ENCODE peak calls at places on chromosomes 4 and X, in eight cellular contexts. L is tibial nerve, E is prostate gland, F is spleen, P is transverse colon, K is uterus, S is heart left ventricle, Z is ovary. C is an unnamed sample.

GRCh38 chr4:1187182-1187581 is 14.8 kb upstream of the SPON2 start:
- DNase-seq in F (no peak), E (no peak), P (peak), K (peak), Z (no peak), L (no peak), S (no peak), C (no peak)

GRCh38 chr4:54228064-54228527 is 997 bp upstream of the PDGFRA start:
- DNase-seq in Z (peak), F (peak), L (peak), P (peak), E (no peak), K (peak), S (peak), C (peak)

GRCh38 chr4:103046416-103047290 is 27.1 kb upstream of the SLC9B1 start:
- DNase-seq in F (no peak), P (peak), S (no peak), K (no peak), L (no peak), E (no peak), Z (no peak), C (no peak)

GRCh38 chr4:32658019-32658418 is 1937.8 kb downstream of the PCDH7 start:
- DNase-seq in P (no peak), S (no peak), Z (no peak), K (no peak), L (no peak), F (no peak), E (no peak), C (no peak)

GRCh38 chr4:37922323-37922722 is 31.4 kb downstream of the TBC1D1 start:
- DNase-seq in F (no peak), S (no peak), E (no peak), L (peak), P (no peak), K (no peak), Z (no peak), C (no peak)

GRCh38 chr4:100582146-100582545 is 64.3 kb upstream of the EMCN start:
- DNase-seq in F (no peak), L (no peak), P (no peak), Z (no peak), K (no peak), S (no peak), E (no peak), C (no peak)

GRCh38 chrX:130658310-130658709 is 244.7 kb downstream of the ENOX2 start:
- DNase-seq in P (no peak), Z (no peak), E (no peak), L (no peak), F (no peak), S (no peak), K (no peak), C (no peak)

GRCh38 chr4:122012735-122013134 is 60.9 kb upstream of the TRPC3 start:
- DNase-seq in L (no peak), Z (no peak), S (no peak), K (no peak), F (no peak), E (no peak), P (no peak), C (no peak)

GRCh38 chrX:115970718-115971117 is 199.8 kb upstream of the AGTR2 start:
- DNase-seq in Z (no peak), K (no peak), L (no peak), F (no peak), P (no peak), S (no peak), E (no peak), C (no peak)

GRCh38 chr4:151195801-151196200 is 81.2 kb upstream of the PRSS48 start:
- DNase-seq in F (no peak), K (no peak), S (no peak), P (no peak), Z (no peak), L (no peak), E (no peak), C (no peak)

GRCh38 chrX:17689971-17690409 is 47.3 kb upstream of the SCML1 start:
- DNase-seq in L (peak), E (peak), P (peak), Z (peak), K (peak), S (peak), F (no peak), C (no peak)

GRCh38 chrX:48025561-48025960 is 18.8 kb downstream of the SPACA5 start:
- DNase-seq in P (peak), S (peak), F (no peak), L (peak), Z (peak), E (peak), K (no peak), C (no peak)

GRCh38 chrX:10259716-10260115 is 102.9 kb downstream of the CLCN4 start:
- DNase-seq in K (no peak), E (no peak), S (no peak), Z (no peak), F (no peak), P (no peak), L (no peak), C (no peak)

GRCh38 chr4:145299380-145300076 is 119.1 kb upstream of the OTUD4 start:
- DNase-seq in L (no peak), S (no peak), P (no peak), Z (no peak), E (no peak), K (no peak), F (no peak), C (no peak)

GRCh38 chr4:147340547-147341225 is 140.2 kb upstream of the EDNRA start:
- DNase-seq in L (no peak), K (no peak), F (no peak), E (no peak), S (no peak), P (no peak), Z (no peak), C (no peak)

GRCh38 chr4:151641167-151641566 is 119.6 kb downstream of the GATB start:
- DNase-seq in P (no peak), K (no peak), S (no peak), F (no peak), Z (no peak), E (no peak), L (no peak), C (no peak)

GRCh38 chr4:1357356-1358248 is 10.6 kb downstream of the UVSSA start:
- DNase-seq in F (no peak), E (no peak), L (no peak), K (no peak), P (no peak), S (no peak), Z (no peak), C (no peak)

GRCh38 chr4:84501197-84501492 is 2.1 kb upstream of the NKX6-1 start:
- DNase-seq in P (no peak), K (no peak), F (no peak), Z (no peak), L (no peak), S (no peak), E (no peak), C (no peak)

GRCh38 chr4:13159041-13159620 is 325.0 kb downstream of the RAB28 start:
- DNase-seq in Z (no peak), E (no peak), L (no peak), S (no peak), F (no peak), K (no peak), P (no peak), C (no peak)

GRCh38 chrX:37646254-37646653 is 39.3 kb upstream of the XK start:
- DNase-seq in F (no peak), Z (no peak), K (no peak), P (no peak), S (no peak), L (no peak), E (no peak), C (no peak)

GRCh38 chr4:113776016-113776415 is 14.5 kb upstream of the CAMK2D start:
- DNase-seq in F (no peak), S (no peak), P (no peak), E (no peak), K (no peak), Z (no peak), L (no peak), C (no peak)

GRCh38 chr4:85741921-85742591 is 267.1 kb downstream of the ARHGAP24 start:
- DNase-seq in P (no peak), Z (no peak), E (no peak), F (no peak), S (peak), K (no peak), L (no peak), C (no peak)

GRCh38 chrX:6226053-6226645 is 2.5 kb downstream of the NLGN4X start:
- DNase-seq in P (no peak), K (no peak), L (no peak), S (no peak), E (no peak), F (peak), Z (peak), C (no peak)

GRCh38 chrX:136646602-136647239 is 1.2 kb upstream of the CD40LG start:
- DNase-seq in S (no peak), L (no peak), E (no peak), K (no peak), Z (no peak), F (no peak), P (no peak), C (no peak)

GRCh38 chrX:9122504-9123245 is 88.7 kb upstream of the FAM9B start:
- DNase-seq in F (no peak), L (peak), P (no peak), E (no peak), Z (no peak), S (no peak), K (no peak), C (no peak)

GRCh38 chr4:152085657-152086056 is 324.9 kb upstream of the GATB start:
- DNase-seq in L (no peak), S (no peak), F (no peak), P (no peak), K (no peak), Z (no peak), E (no peak), C (no peak)

GRCh38 chr4:169282429-169283113 is 11.8 kb upstream of the SH3RF1 start:
- DNase-seq in S (no peak), E (no peak), L (no peak), F (no peak), Z (no peak), P (no peak), K (no peak), C (no peak)

GRCh38 chr4:187172340-187172761 is 448.7 kb upstream of the FAT1 start:
- DNase-seq in K (no peak), E (peak), L (no peak), F (no peak), Z (no peak), S (no peak), P (peak), C (no peak)

GRCh38 chrX:154082396-154083133 is 15.0 kb downstream of the MECP2 start:
- DNase-seq in S (no peak), K (no peak), L (no peak), Z (no peak), P (no peak), F (no peak), E (no peak), C (no peak)

GRCh38 chrX:133984857-133985163 is 584 bp downstream of the GPC3 start:
- DNase-seq in F (peak), S (no peak), P (no peak), K (peak), E (no peak), L (no peak), Z (peak), C (no peak)

GRCh38 chr4:98558770-98559169 is 99.6 kb downstream of the TSPAN5 start:
- DNase-seq in P (no peak), F (no peak), E (no peak), L (no peak), K (no peak), S (no peak), Z (no peak), C (no peak)

GRCh38 chr4:13092702-13093101 is 391.4 kb downstream of the RAB28 start:
- DNase-seq in K (peak), P (no peak), F (no peak), S (peak), E (no peak), L (peak), Z (no peak), C (no peak)

GRCh38 chr4:1403591-1404572 is 2.4 kb downstream of the NKX1-1 start:
- DNase-seq in E (no peak), S (peak), F (peak), P (no peak), K (peak), Z (peak), L (no peak), C (no peak)

GRCh38 chr4:123673971-123674370 is 277.4 kb downstream of the SPRY1 start:
- DNase-seq in K (no peak), E (no peak), F (no peak), L (no peak), P (no peak), S (no peak), Z (no peak), C (no peak)

GRCh38 chrX:43969504-43970501 is 3.4 kb downstream of the NDP start:
- DNase-seq in F (no peak), Z (peak), K (no peak), E (no peak), P (no peak), S (no peak), L (no peak), C (no peak)

GRCh38 chr4:173273956-173274355 is 60.2 kb downstream of the HMGB2 start:
- DNase-seq in S (no peak), P (no peak), L (no peak), F (no peak), Z (no peak), E (no peak), K (no peak), C (no peak)

GRCh38 chr4:11152684-11153083 is 276.0 kb downstream of the HS3ST1 start:
- DNase-seq in S (no peak), E (no peak), F (no peak), Z (no peak), P (no peak), K (no peak), L (no peak), C (no peak)

GRCh38 chr4:66564901-66565648 is 894.8 kb upstream of the EPHA5 start:
- DNase-seq in F (no peak), P (no peak), E (no peak), Z (no peak), L (no peak), K (no peak), S (no peak), C (no peak)

GRCh38 chrX:150982786-150983525 is at the start of gene HMGB3:
- DNase-seq in Z (peak), K (peak), P (peak), F (peak), L (peak), S (peak), E (peak), C (peak)
- TF ChIP-seq POLR2A in Z (no peak), K (peak), P (peak), F (no peak), L (no peak), S (no peak), E (peak), C (no peak)

DNA sequence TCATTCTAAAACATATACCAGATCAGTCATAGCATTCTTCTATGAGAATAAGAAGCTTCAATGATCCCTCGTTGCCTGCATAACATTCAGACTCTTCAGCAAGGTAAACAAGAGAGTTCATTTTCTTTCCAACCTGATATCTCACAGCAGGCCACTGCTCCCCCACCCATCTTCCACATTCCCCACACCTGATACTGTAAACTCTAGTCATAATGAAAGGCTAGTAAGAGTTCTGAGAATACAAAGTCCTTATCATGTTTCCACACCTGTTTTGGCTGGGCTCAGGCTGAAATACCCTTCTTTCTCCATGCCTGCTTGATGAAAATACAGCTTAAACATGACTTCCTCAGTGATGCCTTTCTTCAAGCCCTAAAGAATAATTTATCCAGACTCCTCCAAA is 2.3 kb upstream of the AASDH start:
- DNase-seq in S (no peak), P (no peak), K (no peak), E (no peak), L (no peak), F (no peak), Z (no peak), C (no peak)
- TF ChIP-seq POLR2A in S (no peak), P (no peak), K (no peak), E (no peak), L (no peak), F (no peak), Z (no peak), C (no peak)

GRCh38 chrX:16528620-16529019 is 121.3 kb upstream of the S100G start:
- DNase-seq in E (no peak), S (no peak), P (no peak), F (no peak), L (no peak), Z (no peak), K (no peak), C (no peak)

GRCh38 chrX:16526003-16526402 is 124.0 kb upstream of the S100G start:
- DNase-seq in L (no peak), K (no peak), P (no peak), Z (no peak), E (no peak), S (no peak), F (no peak), C (no peak)

GRCh38 chrX:16524327-16524726 is 125.6 kb upstream of the S100G start:
- DNase-seq in Z (no peak), K (no peak), L (no peak), F (no peak), P (no peak), S (no peak), E (no peak), C (no peak)
- TF ChIP-seq POLR2A in Z (no peak), K (no peak), L (no peak), F (no peak), P (no peak), S (no peak), E (no peak), C (no peak)

GRCh38 chr4:185211641-185212040 is 2.2 kb downstream of the SNX25 start:
- DNase-seq in E (no peak), S (no peak), F (no peak), Z (no peak), P (no peak), K (no peak), L (no peak), C (no peak)

GRCh38 chr4:185212566-185212965 is 3.2 kb downstream of the SNX25 start:
- DNase-seq in F (no peak), E (no peak), L (no peak), S (no peak), P (no peak), K (no peak), Z (no peak), C (no peak)

GRCh38 chr4:185215261-185215660 is 5.9 kb downstream of the SNX25 start:
- DNase-seq in F (no peak), E (no peak), K (no peak), P (no peak), S (no peak), Z (no peak), L (no peak), C (no peak)

GRCh38 chr4:185213829-185214228 is 4.4 kb downstream of the SNX25 start:
- DNase-seq in F (no peak), K (no peak), L (no peak), E (no peak), S (no peak), P (no peak), Z (no peak), C (peak)

GRCh38 chr4:185213341-185213740 is 3.9 kb downstream of the SNX25 start:
- DNase-seq in F (no peak), E (no peak), K (no peak), Z (no peak), L (no peak), P (no peak), S (no peak), C (no peak)
- TF ChIP-seq POLR2A in F (no peak), E (no peak), K (no peak), Z (no peak), L (no peak), P (no peak), S (no peak), C (no peak)